ENCODE peak calls at places on chromosomes 7 and 10, in five cellular contexts. K is heart right ventricle, W is fibroblast of lung, R is uterus, T is A549. U is an unnamed sample. For H3K4me1, the result is how much of the 10 kb centered on the place peaks cover.

GRCh38 chr7:50739744-50740455 is 42.8 kb downstream of the GRB10 start:
- DNase-seq in K (no peak), R (no peak), T (no peak), W (peak), U (no peak)

GRCh38 chr10:69651362-69651761 is 21.3 kb downstream of the FAM241B start:
- DNase-seq in T (no peak), K (no peak), W (no peak), R (no peak), U (no peak)

GRCh38 chr10:97154789-97155188 is 31.0 kb downstream of the SLIT1 start:
- DNase-seq in R (no peak), W (no peak), K (no peak), T (no peak), U (no peak)

GRCh38 chr10:57513637-57514036 is 754.1 kb downstream of the IPMK start:
- DNase-seq in W (no peak), K (no peak), R (no peak), T (no peak), U (no peak)

GRCh38 chr7:79506481-79506880 is 53.0 kb upstream of the MAGI2 start:
- DNase-seq in W (peak), K (no peak), R (no peak), T (no peak), U (no peak)

GRCh38 chr7:126426652-126427051 is 826.1 kb downstream of the GRM8 start:
- DNase-seq in R (no peak), W (no peak), K (no peak), T (no peak), U (no peak)

GRCh38 chr7:13980474-13980873 is 9.0 kb downstream of the ETV1 start:
- DNase-seq in T (no peak), K (no peak), R (no peak), W (no peak), U (no peak)

GRCh38 chr7:103987455-103987854 is 2.0 kb downstream of the RELN start:
- DNase-seq in K (no peak), T (no peak), W (no peak), R (no peak), U (no peak)

GRCh38 chr7:134782121-134782623 is 2.7 kb downstream of the CALD1 start:
- DNase-seq in K (no peak), W (peak), T (no peak), R (no peak), U (no peak)

GRCh38 chr10:71435571-71436267 is 39.0 kb downstream of the CDH23 start:
- DNase-seq in T (no peak), K (peak), W (no peak), R (no peak), U (no peak)

GRCh38 chr7:101691822-101692384 is 62.8 kb upstream of the MYL10 start:
- DNase-seq in T (no peak), W (no peak), R (no peak), K (no peak), U (no peak)

GRCh38 chr10:102422586-102423129 is 2.0 kb downstream of the FBXL15 start:
- DNase-seq in T (peak), K (peak), R (no peak), W (peak), U (peak)

GRCh38 chr10:120982507-120982906 is 131.3 kb downstream of the WDR11 start:
- DNase-seq in W (no peak), T (no peak), K (no peak), R (no peak), U (no peak)

GRCh38 chr7:12638851-12639467 is 48.5 kb upstream of the ARL4A start:
- DNase-seq in W (peak), T (peak), R (no peak), K (no peak), U (no peak)

GRCh38 chr10:528173-529165 is 161.0 kb downstream of the DIP2C start:
- DNase-seq in R (no peak), K (no peak), T (no peak), W (no peak), U (no peak)

GRCh38 chr7:33667261-33667660 is 238.1 kb upstream of the BMPER start:
- DNase-seq in K (no peak), T (no peak), W (peak), R (no peak), U (no peak)

GRCh38 chr7:74579800-74580685 is 77.5 kb upstream of the GTF2I start:
- DNase-seq in T (peak), K (no peak), R (no peak), W (peak), U (no peak)

GRCh38 chr10:117186832-117187615 is 10.3 kb upstream of the KCNK18 start:
- DNase-seq in W (peak), T (no peak), R (no peak), K (no peak), U (no peak)

GRCh38 chr10:12561307-12561706 is 212.0 kb downstream of the CAMK1D start:
- DNase-seq in W (no peak), K (no peak), T (no peak), R (no peak), U (no peak)

GRCh38 chr10:67476201-67476600 is 219.8 kb downstream of the CTNNA3 start:
- DNase-seq in T (no peak), W (no peak), K (no peak), R (no peak), U (no peak)

GRCh38 chr7:73595358-73595757 is 17.0 kb upstream of the TBL2 start:
- DNase-seq in W (no peak), T (no peak), K (no peak), R (no peak), U (no peak)

DNA sequence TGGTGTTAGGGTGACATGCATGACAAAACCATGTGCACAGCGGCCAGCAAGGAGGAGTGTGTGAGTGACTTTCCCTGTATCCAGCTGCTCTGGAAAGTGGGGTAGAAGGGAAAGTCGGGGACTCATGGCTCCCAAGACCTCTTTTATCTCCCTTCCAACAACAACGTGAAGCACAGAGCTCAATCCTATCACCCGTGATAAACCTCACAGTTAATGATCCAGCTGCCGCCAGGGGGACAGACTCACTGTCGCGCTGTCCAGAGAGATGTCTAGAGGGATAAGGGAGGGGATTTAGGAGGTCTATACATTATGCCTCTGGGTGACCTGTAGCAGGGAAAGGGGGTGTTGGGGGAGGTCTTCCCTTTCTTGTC is 83.9 kb upstream of the SMNDC1 start:
- DNase-seq in R (no peak), K (no peak), T (no peak), W (no peak), U (no peak)
- TF ChIP-seq CTCF in R (no peak), K (no peak), T (no peak), W (peak), U (no peak)

GRCh38 chr10:3759397-3759796 is 25.6 kb downstream of the KLF6 start:
- DNase-seq in R (no peak), T (no peak), K (no peak), W (no peak), U (no peak)

GRCh38 chr10:3760083-3760482 is 24.9 kb downstream of the KLF6 start:
- DNase-seq in R (no peak), T (no peak), W (no peak), K (no peak), U (no peak)

GRCh38 chr10:3761916-3762708 is 22.9 kb downstream of the KLF6 start:
- DNase-seq in K (no peak), T (no peak), R (no peak), W (peak), U (no peak)

GRCh38 chr10:3763035-3763456 is 22.0 kb downstream of the KLF6 start:
- DNase-seq in W (peak), K (no peak), T (no peak), R (no peak), U (no peak)

GRCh38 chr10:3761111-3761686 is 23.8 kb downstream of the KLF6 start:
- DNase-seq in W (no peak), K (no peak), R (no peak), T (no peak), U (no peak)
- H3K4me1 ChIP-seq in W (under half), K (under half), R (under half), T (half or more), U (under half)

GRCh38 chr10:17409170-17409733 is 45.1 kb downstream of the ST8SIA6 start:
- DNase-seq in R (no peak), K (no peak), W (no peak), T (no peak), U (no peak)

GRCh38 chr10:17410907-17411306 is 43.5 kb downstream of the ST8SIA6 start:
- DNase-seq in R (no peak), W (no peak), K (no peak), T (no peak), U (no peak)

GRCh38 chr10:17416442-17417211 is 37.8 kb downstream of the ST8SIA6 start:
- DNase-seq in T (no peak), R (no peak), W (no peak), K (no peak), U (no peak)

GRCh38 chr10:17415046-17415643 is 39.2 kb downstream of the ST8SIA6 start:
- DNase-seq in K (no peak), W (no peak), T (no peak), R (no peak), U (no peak)

GRCh38 chr10:17412323-17412722 is 42.1 kb downstream of the ST8SIA6 start:
- DNase-seq in K (no peak), W (no peak), R (no peak), T (no peak), U (no peak)
- TF ChIP-seq CTCF in K (no peak), W (no peak), R (no peak), T (no peak), U (no peak)

GRCh38 chr10:95445223-95445836 is 115.8 kb downstream of the SORBS1 start:
- DNase-seq in R (peak), T (peak), W (peak), K (peak), U (peak)

GRCh38 chr10:95442341-95442740 is 118.8 kb downstream of the SORBS1 start:
- DNase-seq in K (no peak), R (no peak), W (no peak), T (no peak), U (no peak)

GRCh38 chr10:95444792-95445191 is 116.4 kb downstream of the SORBS1 start:
- DNase-seq in T (peak), W (no peak), K (no peak), R (no peak), U (no peak)

GRCh38 chr10:95441547-95441923 is 119.6 kb downstream of the SORBS1 start:
- DNase-seq in R (no peak), K (no peak), T (no peak), W (no peak), U (no peak)

GRCh38 chr10:95443636-95444035 is 117.5 kb downstream of the SORBS1 start:
- DNase-seq in W (no peak), R (no peak), K (no peak), T (no peak), U (no peak)
- H3K4me1 ChIP-seq in W (under half), R (under half), K (half or more), T (under half), U (under half)

U was measured in adrenal gland.